ENCODE peak calls at places on chromosomes 6 and 20, in nine cellular contexts. H, W, P, D, V, G, X, Y and C are unnamed samples.

GRCh38 chr20:1225263-1225728 is 548 bp upstream of the RAD21L1 start:
- DNase-seq in H (no peak), W (no peak), P (no peak), D (no peak), V (no peak), G (no peak), X (no peak), Y (no peak), C (no peak)

GRCh38 chr20:9400371-9401025 is 113.9 kb upstream of the LAMP5 start:
- DNase-seq in H (no peak), W (no peak), P (no peak), D (no peak), V (no peak), G (no peak), X (no peak), Y (peak), C (no peak)

GRCh38 chr6:12014027-12014872 is 2.1 kb downstream of the HIVEP1 start:
- DNase-seq in H (peak), W (no peak), P (no peak), D (no peak), V (no peak), G (no peak), X (no peak), Y (peak), C (no peak)

GRCh38 chr6:88650979-88651378 is 312.4 kb downstream of the RNGTT start:
- DNase-seq in H (no peak), W (no peak), P (no peak), D (no peak), V (no peak), G (no peak), X (no peak), Y (no peak), C (no peak)

GRCh38 chr20:62056975-62057374 is 8.7 kb downstream of the TAF4 start:
- DNase-seq in H (no peak), W (no peak), P (no peak), D (no peak), V (no peak), G (no peak), X (peak), Y (no peak), C (no peak)

GRCh38 chr20:46458891-46459750 is 52.7 kb upstream of the ELMO2 start:
- DNase-seq in H (peak), W (peak), P (peak), D (peak), V (peak), G (no peak), X (peak), Y (peak), C (no peak)

GRCh38 chr6:81790034-81790433 is 37.6 kb upstream of the TENT5A start:
- DNase-seq in H (no peak), W (no peak), P (no peak), D (no peak), V (no peak), G (no peak), X (no peak), Y (no peak), C (no peak)

GRCh38 chr6:115908906-115909559 is 151.7 kb downstream of the FRK start:
- DNase-seq in H (no peak), W (no peak), P (no peak), D (no peak), V (no peak), G (no peak), X (no peak), Y (no peak), C (no peak)

GRCh38 chr6:96532399-96532798 is 10.8 kb downstream of the UFL1 start:
- DNase-seq in H (no peak), W (no peak), P (no peak), D (no peak), V (no peak), G (peak), X (no peak), Y (no peak), C (no peak)

GRCh38 chr6:136523196-136523595 is 27.0 kb downstream of the MAP7 start:
- DNase-seq in H (no peak), W (no peak), P (no peak), D (no peak), V (no peak), G (no peak), X (no peak), Y (no peak), C (no peak)

GRCh38 chr6:124699038-124699437 is 263.2 kb upstream of the RNF217 start:
- DNase-seq in H (no peak), W (no peak), P (no peak), D (no peak), V (no peak), G (no peak), X (no peak), Y (no peak), C (no peak)

GRCh38 chr6:158744986-158745430 is 74.2 kb downstream of the EZR start:
- DNase-seq in H (peak), W (no peak), P (no peak), D (no peak), V (no peak), G (no peak), X (no peak), Y (peak), C (no peak)

GRCh38 chr20:252801-253200 is 4.7 kb upstream of the DEFB132 start:
- DNase-seq in H (no peak), W (no peak), P (no peak), D (no peak), V (no peak), G (no peak), X (no peak), Y (no peak), C (no peak)

GRCh38 chr6:99013661-99014458 is 66.1 kb upstream of the FBXL4 start:
- DNase-seq in H (peak), W (no peak), P (no peak), D (no peak), V (no peak), G (no peak), X (no peak), Y (peak), C (no peak)

GRCh38 chr6:168122011-168122410 is 43.0 kb upstream of the FRMD1 start:
- DNase-seq in H (no peak), W (no peak), P (peak), D (no peak), V (no peak), G (no peak), X (peak), Y (no peak), C (no peak)

GRCh38 chr6:43269273-43270007 is 26.2 kb downstream of the TTBK1 start:
- DNase-seq in H (no peak), W (no peak), P (peak), D (no peak), V (peak), G (peak), X (peak), Y (peak), C (no peak)